ENCODE peak calls at places on chromosomes 16 and 17, in five cellular contexts. One of them, this sample, is unnamed.
A peak's percentile ranks its signal among the peaks of the same experiment; 100 is the strongest.

GRCh38 chr17:5541610-5542202 is 42.6 kb downstream of the NLRP1 start:
- DNase-seq in upper lobe of right lung: peak; percentile 45
- DNase-seq in HFF-Myc: no peak
- DNase-seq in A549: no peak
- DNase-seq in ovary: no peak
- DNase-seq in this sample: no peak

GRCh38 chr17:9173386-9173983 is 152.2 kb downstream of the NTN1 start:
- DNase-seq in upper lobe of right lung: no peak
- DNase-seq in HFF-Myc: no peak
- DNase-seq in A549: no peak
- DNase-seq in ovary: no peak
- DNase-seq in this sample: no peak

GRCh38 chr17:77120866-77121265 is 19.9 kb upstream of the SEC14L1 start:
- DNase-seq in upper lobe of right lung: no peak
- DNase-seq in HFF-Myc: no peak
- DNase-seq in A549: no peak
- DNase-seq in ovary: no peak
- DNase-seq in this sample: no peak

GRCh38 chr16:86461037-86461436 is 49.3 kb upstream of the FOXF1 start:
- DNase-seq in upper lobe of right lung: no peak
- DNase-seq in HFF-Myc: no peak
- DNase-seq in A549: no peak
- DNase-seq in ovary: no peak
- DNase-seq in this sample: no peak

GRCh38 chr17:33369876-33370275 is 76.8 kb upstream of the ASIC2 start:
- DNase-seq in upper lobe of right lung: no peak
- DNase-seq in HFF-Myc: no peak
- DNase-seq in A549: no peak
- DNase-seq in ovary: no peak
- DNase-seq in this sample: no peak

GRCh38 chr16:17367932-17368331 is 102.8 kb downstream of the XYLT1 start:
- DNase-seq in upper lobe of right lung: no peak
- DNase-seq in HFF-Myc: no peak
- DNase-seq in A549: peak; percentile 21
- DNase-seq in ovary: no peak
- DNase-seq in this sample: no peak

GRCh38 chr17:40922239-40922638 is 15.2 kb downstream of the KRT23 start:
- DNase-seq in upper lobe of right lung: no peak
- DNase-seq in HFF-Myc: peak; percentile 61
- DNase-seq in A549: peak; percentile 82
- DNase-seq in ovary: no peak
- DNase-seq in this sample: no peak

GRCh38 chr17:74280093-74280513 is 6.1 kb downstream of the DNAI2 start:
- DNase-seq in upper lobe of right lung: no peak
- DNase-seq in HFF-Myc: no peak
- DNase-seq in A549: no peak
- DNase-seq in ovary: no peak
- DNase-seq in this sample: peak; percentile 81

GRCh38 chr16:11639925-11640899 is 28.0 kb upstream of the SNN start:
- DNase-seq in upper lobe of right lung: peak; percentile 88
- DNase-seq in HFF-Myc: peak; percentile 98
- DNase-seq in A549: peak; percentile 94
- DNase-seq in ovary: peak; percentile 76
- DNase-seq in this sample: no peak

GRCh38 chr16:14132696-14133048 is 61.6 kb downstream of the MRTFB start:
- DNase-seq in upper lobe of right lung: no peak
- DNase-seq in HFF-Myc: no peak
- DNase-seq in A549: no peak
- DNase-seq in ovary: no peak
- DNase-seq in this sample: peak; percentile 24

GRCh38 chr17:81804559-81805399 is 829 bp downstream of the GCGR start:
- DNase-seq in upper lobe of right lung: no peak
- DNase-seq in HFF-Myc: no peak
- DNase-seq in A549: peak; percentile 63
- DNase-seq in ovary: no peak
- DNase-seq in this sample: no peak

DNA sequence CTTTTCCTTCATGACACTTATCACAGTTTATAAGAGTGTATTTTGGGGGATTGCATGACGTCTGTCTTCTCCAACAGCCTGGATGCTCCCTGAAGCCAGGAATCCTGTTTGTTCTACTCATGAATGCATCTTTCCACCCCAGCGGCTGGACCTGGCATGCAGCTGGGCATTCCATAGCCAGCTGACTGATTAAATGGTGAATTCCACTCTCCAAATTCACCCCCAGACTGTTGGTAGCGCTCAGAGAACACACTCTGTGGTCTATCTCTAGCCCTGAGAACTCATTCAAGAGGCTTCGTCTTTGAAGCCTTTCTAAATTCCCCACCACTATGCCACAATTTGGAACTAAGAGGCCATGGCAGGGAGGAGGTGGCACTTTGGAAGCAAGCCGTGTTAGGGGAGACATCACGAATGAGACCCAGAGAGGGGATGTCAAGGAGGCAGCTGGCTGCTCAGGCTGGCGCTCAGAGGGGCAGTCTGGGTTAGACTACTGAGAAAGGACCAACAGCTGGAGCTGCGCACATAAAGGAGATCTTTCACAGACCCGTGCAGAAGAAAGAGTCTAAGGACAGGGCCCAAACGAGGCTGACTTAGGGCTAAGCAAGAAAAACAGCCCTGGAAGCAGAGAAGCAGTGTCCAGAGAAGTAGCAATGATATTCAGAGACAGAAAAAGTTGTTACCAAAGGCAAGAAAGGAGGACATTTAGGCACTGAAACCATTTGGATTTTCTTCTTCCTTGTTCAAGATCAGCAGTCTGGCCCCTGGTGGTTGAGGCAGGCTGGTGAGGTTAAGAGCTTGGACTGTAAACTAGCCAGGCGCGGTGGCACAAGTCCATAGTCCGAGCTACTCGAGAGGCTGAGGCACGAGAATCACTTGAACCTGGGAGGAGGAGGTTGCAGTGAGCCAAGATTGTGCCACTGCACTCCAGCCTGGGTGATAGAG is 42.4 kb upstream of the ZNF629 start:
- DNase-seq in upper lobe of right lung: peak; percentile 84
- DNase-seq in HFF-Myc: no peak
- DNase-seq in A549: peak; percentile 34
- DNase-seq in ovary: no peak
- DNase-seq in this sample: no peak
- TF ChIP-seq CTCF in upper lobe of right lung: no peak
- TF ChIP-seq CTCF in HFF-Myc: no peak
- TF ChIP-seq CTCF in A549: no peak
- TF ChIP-seq CTCF in ovary: no peak
- TF ChIP-seq CTCF in this sample: no peak

DNA sequence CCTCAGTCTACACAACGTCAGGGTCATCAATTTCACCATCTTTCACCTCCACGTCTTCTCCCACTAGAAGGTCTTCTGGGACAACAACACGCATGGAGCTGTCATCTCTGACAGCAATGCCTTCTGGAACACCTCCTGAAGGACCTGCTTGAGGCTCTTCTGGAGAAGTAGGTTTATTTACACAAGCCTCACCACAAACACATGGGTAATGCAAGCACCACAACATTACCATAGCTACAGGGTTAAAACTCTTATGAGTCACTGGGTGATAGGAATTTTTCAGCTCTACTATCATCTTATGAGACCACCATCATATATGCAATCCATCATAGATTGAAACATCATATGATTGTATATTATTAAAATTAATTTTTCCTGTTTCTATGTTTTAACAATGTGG is 215.4 kb downstream of the CHD9NB start:
- DNase-seq in upper lobe of right lung: no peak
- DNase-seq in HFF-Myc: no peak
- DNase-seq in A549: peak; percentile 7
- DNase-seq in ovary: no peak
- DNase-seq in this sample: no peak
- TF ChIP-seq CTCF in upper lobe of right lung: no peak
- TF ChIP-seq CTCF in HFF-Myc: no peak
- TF ChIP-seq CTCF in A549: no peak
- TF ChIP-seq CTCF in ovary: no peak
- TF ChIP-seq CTCF in this sample: no peak

DNA sequence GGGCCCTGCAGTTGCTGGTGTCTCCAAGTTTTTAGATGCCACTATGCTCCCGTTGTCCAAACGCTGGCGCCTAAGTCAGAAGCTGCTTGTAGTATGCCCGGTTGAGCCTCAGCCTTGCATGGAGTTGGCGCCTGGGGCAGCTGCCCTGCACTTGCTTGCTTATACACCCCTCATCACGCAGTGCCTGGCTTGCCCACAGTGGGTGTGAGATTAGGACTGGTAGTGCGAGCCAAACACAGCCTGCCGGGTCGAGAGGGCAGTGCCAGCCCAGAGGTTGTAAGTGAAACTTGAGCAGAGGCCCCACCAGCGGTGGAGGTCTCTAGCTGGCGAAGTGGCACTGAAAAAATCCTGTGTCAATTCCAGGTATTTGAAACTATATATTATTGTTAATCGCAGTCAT is 90.3 kb downstream of the ITFG1 start:
- DNase-seq in upper lobe of right lung: no peak
- DNase-seq in HFF-Myc: no peak
- DNase-seq in A549: no peak
- DNase-seq in ovary: no peak
- DNase-seq in this sample: no peak
- TF ChIP-seq CTCF in upper lobe of right lung: no peak
- TF ChIP-seq CTCF in HFF-Myc: no peak
- TF ChIP-seq CTCF in A549: no peak
- TF ChIP-seq CTCF in ovary: no peak
- TF ChIP-seq CTCF in this sample: no peak

GRCh38 chr16:62661435-62661834 is 625.2 kb upstream of the CDH8 start:
- DNase-seq in upper lobe of right lung: no peak
- DNase-seq in HFF-Myc: no peak
- DNase-seq in A549: no peak
- DNase-seq in ovary: no peak
- DNase-seq in this sample: no peak

DNA sequence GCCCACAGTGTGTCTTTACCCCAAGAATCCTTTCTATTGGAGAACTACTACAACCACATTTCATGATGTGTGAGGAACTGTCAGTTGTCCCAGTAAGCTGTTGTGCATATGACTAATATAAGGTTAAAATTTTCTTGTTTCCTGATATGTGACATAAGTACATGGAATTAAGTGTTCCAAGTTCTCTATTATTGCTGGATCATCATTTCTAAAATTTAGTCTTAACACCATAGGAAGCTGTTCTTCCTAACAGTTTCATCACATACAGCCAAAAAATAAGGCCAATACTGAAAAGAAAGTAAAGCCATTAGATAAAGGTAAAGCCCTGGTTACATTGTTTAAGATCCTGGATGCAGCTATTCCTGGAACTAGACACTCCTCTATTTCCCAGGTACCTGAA is 620.9 kb upstream of the CDH8 start:
- DNase-seq in upper lobe of right lung: no peak
- DNase-seq in HFF-Myc: no peak
- DNase-seq in A549: no peak
- DNase-seq in ovary: no peak
- DNase-seq in this sample: no peak
- TF ChIP-seq CTCF in upper lobe of right lung: no peak
- TF ChIP-seq CTCF in HFF-Myc: no peak
- TF ChIP-seq CTCF in A549: no peak
- TF ChIP-seq CTCF in ovary: no peak
- TF ChIP-seq CTCF in this sample: no peak

GRCh38 chr16:58009856-58010416 is 8.7 kb downstream of the USB1 start:
- DNase-seq in upper lobe of right lung: no peak
- DNase-seq in HFF-Myc: no peak
- DNase-seq in A549: no peak
- DNase-seq in ovary: no peak
- DNase-seq in this sample: no peak

GRCh38 chr16:58013201-58013956 is 12.2 kb downstream of the USB1 start:
- DNase-seq in upper lobe of right lung: no peak
- DNase-seq in HFF-Myc: no peak
- DNase-seq in A549: no peak
- DNase-seq in ovary: no peak
- DNase-seq in this sample: no peak

GRCh38 chr16:58010886-58011285 is 9.7 kb downstream of the USB1 start:
- DNase-seq in upper lobe of right lung: no peak
- DNase-seq in HFF-Myc: no peak
- DNase-seq in A549: no peak
- DNase-seq in ovary: no peak
- DNase-seq in this sample: no peak

GRCh38 chr16:58012481-58012880 is 11.3 kb downstream of the USB1 start:
- DNase-seq in upper lobe of right lung: no peak
- DNase-seq in HFF-Myc: no peak
- DNase-seq in A549: no peak
- DNase-seq in ovary: no peak
- DNase-seq in this sample: no peak

DNA sequence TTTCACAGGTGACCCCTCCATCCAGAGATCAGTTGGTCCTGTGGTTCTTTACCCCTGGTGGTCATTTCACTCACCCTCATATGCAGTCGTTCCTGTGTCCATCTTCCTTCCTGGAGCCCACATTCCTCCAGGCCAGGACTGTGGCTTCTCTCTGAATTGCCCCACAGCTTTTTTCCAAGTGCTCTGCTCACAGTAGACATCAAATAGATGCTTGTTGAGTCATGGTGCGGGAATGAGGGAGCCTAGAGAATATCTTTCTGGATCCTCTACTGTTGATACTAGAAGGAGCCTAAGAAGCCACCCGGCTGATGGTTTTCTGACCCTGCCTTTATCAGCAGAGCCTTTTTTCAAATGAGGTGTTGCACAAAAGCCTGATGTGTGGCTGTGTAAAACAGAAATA is 10.4 kb downstream of the USB1 start:
- DNase-seq in upper lobe of right lung: no peak
- DNase-seq in HFF-Myc: no peak
- DNase-seq in A549: no peak
- DNase-seq in ovary: no peak
- DNase-seq in this sample: no peak
- TF ChIP-seq CTCF in upper lobe of right lung: no peak
- TF ChIP-seq CTCF in HFF-Myc: no peak
- TF ChIP-seq CTCF in A549: no peak
- TF ChIP-seq CTCF in ovary: no peak
- TF ChIP-seq CTCF in this sample: no peak

DNA sequence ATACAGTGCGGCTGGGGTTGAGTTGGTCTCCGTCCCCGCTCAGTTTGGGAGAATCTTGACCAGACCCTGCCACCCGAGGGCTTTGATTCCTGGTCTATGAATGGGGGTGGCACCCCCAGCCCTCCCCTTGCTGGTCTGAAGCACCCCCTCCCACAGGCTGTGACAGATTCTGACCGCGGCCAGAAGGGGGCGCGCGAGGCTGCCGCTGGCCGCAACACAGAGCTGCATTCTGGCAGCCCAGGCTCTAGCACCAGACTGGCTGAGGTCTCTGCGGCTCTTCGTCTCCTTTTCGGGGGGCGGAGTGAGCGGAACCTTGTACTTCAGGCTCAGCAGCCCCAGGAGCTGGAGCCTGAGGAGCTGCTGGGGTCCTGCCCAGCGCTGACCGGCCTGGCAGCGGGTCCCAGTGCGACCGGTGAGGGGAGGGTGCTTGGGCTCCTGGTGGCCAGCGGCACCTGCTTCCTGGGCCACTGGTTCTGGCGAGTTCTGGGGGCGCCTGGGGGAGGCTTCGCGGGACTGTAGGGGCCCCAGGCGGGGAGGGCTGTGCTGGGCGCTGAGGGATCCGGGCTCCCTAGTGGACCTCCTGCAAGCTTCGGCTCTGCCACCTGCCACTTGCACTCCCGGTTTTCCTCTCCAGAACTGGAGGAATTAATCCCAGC is 1011.6 kb downstream of the KCNJ18 start:
- DNase-seq in upper lobe of right lung: no peak
- DNase-seq in HFF-Myc: no peak
- DNase-seq in A549: peak; percentile 31
- DNase-seq in ovary: no peak
- DNase-seq in this sample: no peak
- TF ChIP-seq CTCF in upper lobe of right lung: no peak
- TF ChIP-seq CTCF in HFF-Myc: peak; percentile 26
- TF ChIP-seq CTCF in A549: peak; percentile 25
- TF ChIP-seq CTCF in ovary: no peak
- TF ChIP-seq CTCF in this sample: no peak

This sample was measured in GM13976.